ENCODE peak calls at places on chromosomes 4 and X, in ten cellular contexts. G, Y, R, T, K, E, M, X, O and U are unnamed samples.

GRCh38 chr4:104901438-104901837 is 245.2 kb upstream of the TET2 start:
- DNase-seq in G (no peak), Y (no peak), R (no peak), T (no peak), K (no peak), E (no peak), M (peak), X (peak), O (peak), U (no peak)

GRCh38 chr4:121873604-121874003 is 3.3 kb upstream of the BBS7 start:
- DNase-seq in G (no peak), Y (no peak), R (no peak), T (no peak), K (no peak), E (no peak), M (no peak), X (no peak), O (no peak), U (no peak)

GRCh38 chr4:113101669-113102068 is 52.2 kb downstream of the ANK2 start:
- DNase-seq in G (no peak), Y (no peak), R (no peak), T (peak), K (no peak), E (no peak), M (no peak), X (no peak), O (no peak), U (no peak)

GRCh38 chr4:90425893-90426292 is 298.7 kb downstream of the CCSER1 start:
- DNase-seq in G (no peak), Y (no peak), R (no peak), T (no peak), K (no peak), E (no peak), M (no peak), X (no peak), O (no peak), U (no peak)

GRCh38 chr4:41406051-41406516 is 131.9 kb upstream of the LIMCH1 start:
- DNase-seq in G (no peak), Y (no peak), R (no peak), T (no peak), K (no peak), E (no peak), M (no peak), X (no peak), O (no peak), U (no peak)

GRCh38 chr4:176838611-176839411 is 46.1 kb upstream of the VEGFC start:
- DNase-seq in G (no peak), Y (no peak), R (no peak), T (no peak), K (no peak), E (no peak), M (no peak), X (no peak), O (no peak), U (no peak)

GRCh38 chrX:150503898-150504219 is 64.6 kb upstream of the MTM1 start:
- DNase-seq in G (no peak), Y (no peak), R (no peak), T (no peak), K (no peak), E (no peak), M (no peak), X (no peak), O (no peak), U (no peak)

GRCh38 chrX:112218388-112218787 is 135.8 kb upstream of the TRPC5 start:
- DNase-seq in G (no peak), Y (no peak), R (no peak), T (no peak), K (no peak), E (no peak), M (no peak), X (peak), O (peak), U (no peak)

GRCh38 chr4:15116509-15117079 is 114.3 kb downstream of the CPEB2 start:
- DNase-seq in G (no peak), Y (no peak), R (no peak), T (no peak), K (no peak), E (no peak), M (no peak), X (no peak), O (no peak), U (no peak)

GRCh38 chr4:171718069-171718468 is 95.1 kb upstream of the GALNTL6 start:
- DNase-seq in G (no peak), Y (no peak), R (no peak), T (no peak), K (no peak), E (no peak), M (no peak), X (no peak), O (no peak), U (no peak)

GRCh38 chr4:33150139-33150538 is 2430.0 kb downstream of the PCDH7 start:
- DNase-seq in G (no peak), Y (no peak), R (no peak), T (no peak), K (no peak), E (no peak), M (no peak), X (no peak), O (no peak), U (no peak)

GRCh38 chr4:81745076-81745475 is 273.4 kb upstream of the RASGEF1B start:
- DNase-seq in G (no peak), Y (no peak), R (no peak), T (no peak), K (no peak), E (no peak), M (no peak), X (peak), O (no peak), U (no peak)

GRCh38 chr4:6502147-6502546 is 29.7 kb upstream of the PPP2R2C start:
- DNase-seq in G (no peak), Y (no peak), R (no peak), T (no peak), K (no peak), E (no peak), M (no peak), X (no peak), O (no peak), U (no peak)

GRCh38 chrX:133415276-133416105 is at the start of gene GPC4:
- DNase-seq in G (peak), Y (no peak), R (peak), T (peak), K (peak), E (no peak), M (peak), X (peak), O (peak), U (no peak)

GRCh38 chr4:8403173-8403753 is 37.3 kb downstream of the ACOX3 start:
- DNase-seq in G (peak), Y (peak), R (peak), T (peak), K (peak), E (peak), M (peak), X (peak), O (peak), U (peak)

GRCh38 chr4:77931452-77932135 is 69.0 kb downstream of the MRPL1 start:
- DNase-seq in G (no peak), Y (no peak), R (no peak), T (peak), K (no peak), E (no peak), M (no peak), X (no peak), O (no peak), U (no peak)

GRCh38 chrX:138127314-138127713 is 561.4 kb downstream of the ZIC3 start:
- DNase-seq in G (no peak), Y (no peak), R (no peak), T (no peak), K (no peak), E (no peak), M (no peak), X (no peak), O (no peak), U (no peak)

GRCh38 chr4:94603170-94603747 is 151.5 kb downstream of the PDLIM5 start:
- DNase-seq in G (no peak), Y (no peak), R (no peak), T (peak), K (no peak), E (no peak), M (no peak), X (no peak), O (no peak), U (no peak)